ENCODE peak calls at places on chromosome 3, in six cellular contexts. Q is H1, M is SK-N-SH, V is K562, X is HepG2, W is GM12878. K is an unnamed sample.

GRCh38 chr3:111314146-111314873 is 227.7 kb upstream of the CD96 start:
- DNase-seq in Q (no peak), V (no peak), W (no peak), M (no peak), X (no peak), K (no peak)

GRCh38 chr3:52481819-52482521 is 13.2 kb upstream of the STAB1 start:
- DNase-seq in X (no peak), Q (peak), M (peak), V (peak), W (no peak), K (no peak)

GRCh38 chr3:28761380-28761779 is 412.8 kb upstream of the AZI2 start:
- DNase-seq in W (no peak), X (no peak), V (no peak), M (no peak), Q (no peak), K (no peak)

GRCh38 chr3:126205717-126206655 is 25.6 kb upstream of the ALDH1L1 start:
- DNase-seq in M (no peak), Q (no peak), X (no peak), W (no peak), V (no peak), K (no peak)

GRCh38 chr3:170425491-170426239 is 7.0 kb downstream of the CLDN11 start:
- DNase-seq in W (no peak), X (peak), V (peak), Q (no peak), M (peak), K (no peak)

GRCh38 chr3:186515115-186515514 is 29.1 kb downstream of the CRYGS start:
- DNase-seq in X (no peak), W (no peak), Q (no peak), V (no peak), M (no peak), K (no peak)

GRCh38 chr3:71997066-71997653 is 212.2 kb upstream of the PROK2 start:
- DNase-seq in W (no peak), X (no peak), M (no peak), V (no peak), Q (no peak), K (no peak)

GRCh38 chr3:56467801-56468183 is 475 bp downstream of the ERC2 start:
- DNase-seq in V (no peak), M (peak), Q (no peak), X (no peak), W (no peak), K (no peak)

GRCh38 chr3:173920386-173920785 is 522.8 kb downstream of the NLGN1 start:
- DNase-seq in V (no peak), W (no peak), Q (no peak), M (no peak), X (no peak), K (no peak)

GRCh38 chr3:87507753-87508152 is 231.4 kb upstream of the POU1F1 start:
- DNase-seq in Q (no peak), V (no peak), M (no peak), W (no peak), X (no peak), K (no peak)

GRCh38 chr3:182491571-182491970 is 301.7 kb upstream of the ATP11B start:
- DNase-seq in Q (no peak), W (no peak), M (no peak), X (no peak), V (no peak), K (no peak)

GRCh38 chr3:4503050-4503449 is 9.9 kb downstream of the ITPR1 start:
- DNase-seq in M (no peak), W (no peak), X (no peak), Q (no peak), V (no peak), K (no peak)

GRCh38 chr3:194223951-194224350 is 88.0 kb downstream of the HES1 start:
- DNase-seq in X (no peak), M (no peak), V (peak), W (no peak), Q (no peak), K (peak)

GRCh38 chr3:160125188-160125587 is 100.0 kb upstream of the C3orf80 start:
- DNase-seq in Q (no peak), V (no peak), W (no peak), M (no peak), X (no peak), K (no peak)

GRCh38 chr3:160126046-160126445 is 99.2 kb upstream of the C3orf80 start:
- DNase-seq in W (no peak), Q (no peak), M (no peak), V (no peak), X (no peak), K (no peak)

GRCh38 chr3:160128086-160128485 is 97.1 kb upstream of the C3orf80 start:
- DNase-seq in X (no peak), V (no peak), Q (no peak), M (no peak), W (no peak), K (no peak)

GRCh38 chr3:160127308-160127707 is 97.9 kb upstream of the C3orf80 start:
- DNase-seq in W (no peak), V (no peak), M (no peak), X (no peak), Q (no peak), K (no peak)

GRCh38 chr3:160126761-160127160 is 98.5 kb upstream of the C3orf80 start:
- DNase-seq in V (no peak), Q (no peak), M (no peak), W (no peak), X (no peak), K (no peak)
- TF ChIP-seq CTCF in V (no peak), Q (no peak), M (no peak), W (no peak), X (no peak), K (no peak)

GRCh38 chr3:127792664-127793292 is 29.5 kb downstream of the MGLL start:
- DNase-seq in M (no peak), Q (no peak), X (no peak), V (no peak), W (no peak), K (no peak)
- TF ChIP-seq GABPA in M (no peak), Q (no peak), X (no peak), V (no peak), W (no peak), K (no peak)

DNA sequence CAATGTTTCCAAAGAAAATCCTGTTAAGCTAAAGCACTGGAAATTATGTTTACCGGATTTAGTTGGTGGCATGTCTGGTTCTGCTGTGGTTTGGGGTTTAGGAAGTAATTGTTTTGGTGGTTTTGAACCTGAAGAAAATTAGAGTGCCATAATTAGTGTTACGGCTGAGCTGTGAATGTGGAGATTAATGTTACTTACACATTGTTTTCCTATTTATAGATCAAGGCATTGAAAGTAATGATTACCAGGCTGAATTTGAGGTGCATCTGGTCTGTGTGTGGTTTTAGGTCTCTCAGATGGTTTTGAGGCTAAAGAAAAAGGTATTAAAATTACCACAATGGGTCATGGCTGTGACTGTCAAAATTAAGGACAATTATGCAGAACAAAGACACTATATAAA is 128.9 kb downstream of the TFG start:
- DNase-seq in Q (no peak), X (no peak), V (no peak), M (no peak), W (no peak), K (no peak)
- TF ChIP-seq POLR2AphosphoS5 in Q (no peak), X (no peak), V (no peak), M (no peak), W (no peak), K (no peak)

DNA sequence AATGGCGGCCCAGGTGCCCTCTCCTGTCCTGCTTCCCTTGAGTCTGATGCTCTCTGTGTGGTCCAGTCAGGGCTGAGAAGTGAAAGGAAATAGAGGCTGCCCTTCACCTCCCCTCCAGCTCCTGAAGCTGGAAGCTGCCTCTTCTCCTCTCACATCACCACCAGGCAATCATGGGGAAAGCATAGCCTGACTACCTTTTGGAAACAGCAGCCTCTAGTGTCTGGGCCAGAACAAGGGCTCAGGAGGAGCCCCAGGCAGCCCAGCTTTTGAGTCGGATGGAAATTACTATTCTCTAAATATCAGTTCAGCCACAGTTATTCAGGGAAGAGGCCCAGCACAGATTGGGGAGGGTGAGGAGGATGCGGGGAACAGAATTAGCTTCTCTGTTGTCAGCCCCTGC is 43.3 kb upstream of the CCDC174 start:
- DNase-seq in M (no peak), X (no peak), V (no peak), W (no peak), Q (no peak), K (no peak)
- TF ChIP-seq CTCF in M (no peak), X (no peak), V (peak), W (no peak), Q (peak), K (no peak)

GRCh38 chr3:49803464-49804140 is 541 bp downstream of the INKA1 start:
- DNase-seq in Q (no peak), V (peak), M (peak), X (no peak), W (no peak), K (peak)

GRCh38 chr3:49805884-49806701 is 3.0 kb downstream of the INKA1 start:
- DNase-seq in M (peak), W (no peak), Q (no peak), V (peak), X (no peak), K (peak)

GRCh38 chr3:49805367-49805782 is 2.3 kb downstream of the INKA1 start:
- DNase-seq in Q (no peak), W (no peak), M (peak), V (no peak), X (no peak), K (peak)

GRCh38 chr3:49802719-49803463 is at the start of gene INKA1:
- DNase-seq in V (peak), X (peak), W (no peak), M (peak), Q (peak), K (peak)

GRCh38 chr3:49804141-49805041 is 1.3 kb downstream of the INKA1 start:
- DNase-seq in Q (no peak), W (no peak), X (no peak), V (no peak), M (no peak), K (peak)
- TF ChIP-seq GABPA in Q (no peak), W (no peak), X (no peak), V (no peak), M (no peak), K (no peak)

DNA sequence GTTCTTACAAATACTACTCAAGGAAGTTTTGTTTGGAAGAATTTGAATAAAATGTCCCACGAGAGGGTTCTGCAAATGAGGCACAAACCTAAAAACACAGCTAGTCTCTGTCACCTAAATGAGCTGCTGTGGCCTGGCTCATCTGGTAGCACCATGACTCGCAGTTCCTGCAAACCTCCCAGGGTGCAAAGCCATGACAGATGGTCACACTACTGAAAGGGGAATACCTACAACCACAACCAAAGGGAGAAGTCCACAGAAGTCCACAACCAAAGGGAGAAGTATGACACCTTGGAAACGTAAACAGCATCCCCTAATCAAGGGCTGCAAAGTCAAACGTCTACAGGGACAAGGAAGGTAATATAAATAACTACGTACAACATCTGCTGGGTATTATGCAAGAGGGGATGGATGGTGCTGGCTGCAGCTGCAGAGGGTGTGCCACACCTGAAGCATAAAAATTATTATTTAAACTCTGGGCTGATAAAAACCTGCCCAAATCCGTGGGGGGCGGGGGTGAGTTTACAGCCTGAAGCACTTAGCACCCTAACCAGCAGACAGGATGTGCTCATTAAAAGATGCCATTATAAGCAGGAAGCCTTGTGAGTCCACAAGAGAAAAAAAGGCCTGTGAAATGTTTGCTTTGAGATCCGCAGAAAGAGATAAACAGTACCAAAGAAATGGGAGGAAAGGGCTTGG is 184.0 kb downstream of the MAGI1 start:
- DNase-seq in W (no peak), V (no peak), M (no peak), Q (no peak), X (no peak), K (no peak)
- TF ChIP-seq POLR2AphosphoS5 in W (no peak), V (no peak), M (no peak), Q (no peak), X (no peak), K (no peak)

K was measured in HL-60.